ENCODE peak calls at places on chromosome 1, in seven cellular contexts. One of them, this sample, is unnamed.

GRCh38 chr1:117857434-117857833 is 72.0 kb downstream of the GDAP2 start:
- DNase-seq in aorta: no peak
- DNase-seq in activated T-helper 1 cell treated with Interleukin-2 at 50 U/mL for 16 hours: no peak
- DNase-seq in brain pericyte: no peak
- DNase-seq in fibroblast of villous mesenchyme: peak
- DNase-seq in HS-27A: no peak
- DNase-seq in ecto neural progenitor cell: no peak
- DNase-seq in this sample: no peak

GRCh38 chr1:22031214-22031962 is 21.1 kb upstream of the CDC42 start:
- DNase-seq in activated T-helper 1 cell treated with Interleukin-2 at 50 U/mL for 16 hours: no peak
- DNase-seq in ecto neural progenitor cell: no peak
- DNase-seq in aorta: peak
- DNase-seq in HS-27A: no peak
- DNase-seq in fibroblast of villous mesenchyme: peak
- DNase-seq in brain pericyte: no peak
- DNase-seq in this sample: peak

GRCh38 chr1:26031196-26031902 is 9.8 kb downstream of the EXTL1 start:
- DNase-seq in activated T-helper 1 cell treated with Interleukin-2 at 50 U/mL for 16 hours: no peak
- DNase-seq in HS-27A: no peak
- DNase-seq in ecto neural progenitor cell: no peak
- DNase-seq in brain pericyte: no peak
- DNase-seq in aorta: no peak
- DNase-seq in fibroblast of villous mesenchyme: peak
- DNase-seq in this sample: no peak

GRCh38 chr1:35058990-35059389 is 20.2 kb upstream of the ZMYM1 start:
- DNase-seq in HS-27A: no peak
- DNase-seq in activated T-helper 1 cell treated with Interleukin-2 at 50 U/mL for 16 hours: no peak
- DNase-seq in brain pericyte: no peak
- DNase-seq in ecto neural progenitor cell: no peak
- DNase-seq in fibroblast of villous mesenchyme: no peak
- DNase-seq in aorta: no peak
- DNase-seq in this sample: no peak

GRCh38 chr1:43269627-43270375 is at the start of gene TMEM125:
- DNase-seq in HS-27A: no peak
- DNase-seq in fibroblast of villous mesenchyme: no peak
- DNase-seq in brain pericyte: no peak
- DNase-seq in ecto neural progenitor cell: peak
- DNase-seq in aorta: no peak
- DNase-seq in activated T-helper 1 cell treated with Interleukin-2 at 50 U/mL for 16 hours: no peak
- DNase-seq in this sample: peak

GRCh38 chr1:21022279-21023040 is 154.2 kb downstream of the EIF4G3 start:
- DNase-seq in aorta: no peak
- DNase-seq in fibroblast of villous mesenchyme: peak
- DNase-seq in HS-27A: peak
- DNase-seq in activated T-helper 1 cell treated with Interleukin-2 at 50 U/mL for 16 hours: no peak
- DNase-seq in ecto neural progenitor cell: no peak
- DNase-seq in brain pericyte: peak
- DNase-seq in this sample: peak

GRCh38 chr1:238113222-238113621 is 222.5 kb upstream of the ZP4 start:
- DNase-seq in aorta: no peak
- DNase-seq in ecto neural progenitor cell: no peak
- DNase-seq in fibroblast of villous mesenchyme: no peak
- DNase-seq in activated T-helper 1 cell treated with Interleukin-2 at 50 U/mL for 16 hours: no peak
- DNase-seq in HS-27A: no peak
- DNase-seq in brain pericyte: no peak
- DNase-seq in this sample: no peak

GRCh38 chr1:33015216-33015615 is 21.5 kb downstream of the AK2 start:
- DNase-seq in HS-27A: no peak
- DNase-seq in fibroblast of villous mesenchyme: no peak
- DNase-seq in brain pericyte: no peak
- DNase-seq in activated T-helper 1 cell treated with Interleukin-2 at 50 U/mL for 16 hours: no peak
- DNase-seq in ecto neural progenitor cell: no peak
- DNase-seq in aorta: no peak
- DNase-seq in this sample: no peak

GRCh38 chr1:221620437-221621384 is 121.2 kb downstream of the DUSP10 start:
- DNase-seq in activated T-helper 1 cell treated with Interleukin-2 at 50 U/mL for 16 hours: no peak
- DNase-seq in HS-27A: no peak
- DNase-seq in brain pericyte: no peak
- DNase-seq in fibroblast of villous mesenchyme: no peak
- DNase-seq in aorta: no peak
- DNase-seq in ecto neural progenitor cell: no peak
- DNase-seq in this sample: no peak

GRCh38 chr1:88302843-88303486 is 381.1 kb upstream of the PKN2 start:
- DNase-seq in brain pericyte: no peak
- DNase-seq in ecto neural progenitor cell: no peak
- DNase-seq in HS-27A: no peak
- DNase-seq in fibroblast of villous mesenchyme: peak
- DNase-seq in aorta: no peak
- DNase-seq in activated T-helper 1 cell treated with Interleukin-2 at 50 U/mL for 16 hours: no peak
- DNase-seq in this sample: peak

GRCh38 chr1:8146257-8146855 is 120.2 kb upstream of the ERRFI1 start:
- DNase-seq in fibroblast of villous mesenchyme: no peak
- DNase-seq in brain pericyte: no peak
- DNase-seq in aorta: no peak
- DNase-seq in activated T-helper 1 cell treated with Interleukin-2 at 50 U/mL for 16 hours: no peak
- DNase-seq in HS-27A: no peak
- DNase-seq in ecto neural progenitor cell: no peak
- DNase-seq in this sample: no peak

GRCh38 chr1:226686440-226687436 is 52.3 kb downstream of the ITPKB start:
- DNase-seq in aorta: no peak
- DNase-seq in ecto neural progenitor cell: no peak
- DNase-seq in brain pericyte: no peak
- DNase-seq in fibroblast of villous mesenchyme: no peak
- DNase-seq in activated T-helper 1 cell treated with Interleukin-2 at 50 U/mL for 16 hours: no peak
- DNase-seq in HS-27A: no peak
- DNase-seq in this sample: no peak

GRCh38 chr1:154714638-154715037 is 106.7 kb upstream of the ADAR start:
- DNase-seq in HS-27A: no peak
- DNase-seq in aorta: peak
- DNase-seq in activated T-helper 1 cell treated with Interleukin-2 at 50 U/mL for 16 hours: no peak
- DNase-seq in fibroblast of villous mesenchyme: no peak
- DNase-seq in ecto neural progenitor cell: no peak
- DNase-seq in brain pericyte: no peak
- DNase-seq in this sample: no peak

GRCh38 chr1:41580520-41581172 is 96.2 kb upstream of the EDN2 start:
- DNase-seq in ecto neural progenitor cell: no peak
- DNase-seq in HS-27A: no peak
- DNase-seq in fibroblast of villous mesenchyme: no peak
- DNase-seq in brain pericyte: no peak
- DNase-seq in activated T-helper 1 cell treated with Interleukin-2 at 50 U/mL for 16 hours: no peak
- DNase-seq in aorta: no peak
- DNase-seq in this sample: no peak

GRCh38 chr1:84759756-84760155 is 69.5 kb upstream of the SSX2IP start:
- DNase-seq in aorta: no peak
- DNase-seq in HS-27A: no peak
- DNase-seq in activated T-helper 1 cell treated with Interleukin-2 at 50 U/mL for 16 hours: no peak
- DNase-seq in ecto neural progenitor cell: no peak
- DNase-seq in brain pericyte: no peak
- DNase-seq in fibroblast of villous mesenchyme: no peak
- DNase-seq in this sample: no peak

GRCh38 chr1:235998812-235999211 is 66.1 kb downstream of the NID1 start:
- DNase-seq in fibroblast of villous mesenchyme: peak
- DNase-seq in ecto neural progenitor cell: no peak
- DNase-seq in activated T-helper 1 cell treated with Interleukin-2 at 50 U/mL for 16 hours: peak
- DNase-seq in aorta: no peak
- DNase-seq in HS-27A: no peak
- DNase-seq in brain pericyte: no peak
- DNase-seq in this sample: no peak

GRCh38 chr1:229161740-229162139 is 109.2 kb upstream of the RAB4A start:
- DNase-seq in activated T-helper 1 cell treated with Interleukin-2 at 50 U/mL for 16 hours: no peak
- DNase-seq in ecto neural progenitor cell: no peak
- DNase-seq in brain pericyte: no peak
- DNase-seq in HS-27A: no peak
- DNase-seq in aorta: no peak
- DNase-seq in fibroblast of villous mesenchyme: no peak
- DNase-seq in this sample: no peak

GRCh38 chr1:96863449-96863848 is 141.9 kb downstream of the PTBP2 start:
- DNase-seq in activated T-helper 1 cell treated with Interleukin-2 at 50 U/mL for 16 hours: no peak
- DNase-seq in fibroblast of villous mesenchyme: no peak
- DNase-seq in brain pericyte: no peak
- DNase-seq in aorta: no peak
- DNase-seq in ecto neural progenitor cell: no peak
- DNase-seq in HS-27A: no peak
- DNase-seq in this sample: no peak

GRCh38 chr1:242670019-242670418 is 145.5 kb upstream of the PLD5 start:
- DNase-seq in fibroblast of villous mesenchyme: no peak
- DNase-seq in HS-27A: no peak
- DNase-seq in aorta: no peak
- DNase-seq in ecto neural progenitor cell: no peak
- DNase-seq in activated T-helper 1 cell treated with Interleukin-2 at 50 U/mL for 16 hours: no peak
- DNase-seq in brain pericyte: no peak
- DNase-seq in this sample: no peak

GRCh38 chr1:67572594-67573221 is 112.3 kb upstream of the GADD45A start:
- DNase-seq in fibroblast of villous mesenchyme: no peak
- DNase-seq in aorta: no peak
- DNase-seq in brain pericyte: no peak
- DNase-seq in activated T-helper 1 cell treated with Interleukin-2 at 50 U/mL for 16 hours: no peak
- DNase-seq in ecto neural progenitor cell: no peak
- DNase-seq in HS-27A: no peak
- DNase-seq in this sample: peak

GRCh38 chr1:185984113-185984836 is 250.1 kb downstream of the HMCN1 start:
- DNase-seq in brain pericyte: no peak
- DNase-seq in aorta: no peak
- DNase-seq in activated T-helper 1 cell treated with Interleukin-2 at 50 U/mL for 16 hours: no peak
- DNase-seq in ecto neural progenitor cell: no peak
- DNase-seq in HS-27A: no peak
- DNase-seq in fibroblast of villous mesenchyme: peak
- DNase-seq in this sample: no peak

GRCh38 chr1:183777359-183777758 is 27.6 kb upstream of the RGL1 start:
- DNase-seq in brain pericyte: no peak
- DNase-seq in ecto neural progenitor cell: no peak
- DNase-seq in HS-27A: no peak
- DNase-seq in activated T-helper 1 cell treated with Interleukin-2 at 50 U/mL for 16 hours: no peak
- DNase-seq in aorta: no peak
- DNase-seq in fibroblast of villous mesenchyme: peak
- DNase-seq in this sample: no peak

GRCh38 chr1:215226755-215227154 is 144.2 kb downstream of the KCNK2 start:
- DNase-seq in aorta: no peak
- DNase-seq in activated T-helper 1 cell treated with Interleukin-2 at 50 U/mL for 16 hours: no peak
- DNase-seq in fibroblast of villous mesenchyme: no peak
- DNase-seq in ecto neural progenitor cell: no peak
- DNase-seq in brain pericyte: no peak
- DNase-seq in HS-27A: no peak
- DNase-seq in this sample: no peak

GRCh38 chr1:11590395-11590794 is 63.8 kb downstream of the FBXO2 start:
- DNase-seq in fibroblast of villous mesenchyme: no peak
- DNase-seq in HS-27A: no peak
- DNase-seq in activated T-helper 1 cell treated with Interleukin-2 at 50 U/mL for 16 hours: no peak
- DNase-seq in brain pericyte: no peak
- DNase-seq in ecto neural progenitor cell: no peak
- DNase-seq in aorta: no peak
- DNase-seq in this sample: no peak

GRCh38 chr1:27584453-27584852 is 19.5 kb downstream of the AHDC1 start:
- DNase-seq in brain pericyte: no peak
- DNase-seq in aorta: no peak
- DNase-seq in activated T-helper 1 cell treated with Interleukin-2 at 50 U/mL for 16 hours: no peak
- DNase-seq in fibroblast of villous mesenchyme: no peak
- DNase-seq in ecto neural progenitor cell: no peak
- DNase-seq in HS-27A: no peak
- DNase-seq in this sample: no peak

GRCh38 chr1:241542199-241542907 is 10.2 kb downstream of the KMO start:
- DNase-seq in aorta: no peak
- DNase-seq in ecto neural progenitor cell: no peak
- DNase-seq in brain pericyte: no peak
- DNase-seq in activated T-helper 1 cell treated with Interleukin-2 at 50 U/mL for 16 hours: no peak
- DNase-seq in HS-27A: no peak
- DNase-seq in fibroblast of villous mesenchyme: no peak
- DNase-seq in this sample: no peak

GRCh38 chr1:11581455-11581854 is 72.8 kb downstream of the FBXO2 start:
- DNase-seq in HS-27A: no peak
- DNase-seq in activated T-helper 1 cell treated with Interleukin-2 at 50 U/mL for 16 hours: no peak
- DNase-seq in fibroblast of villous mesenchyme: no peak
- DNase-seq in ecto neural progenitor cell: no peak
- DNase-seq in brain pericyte: no peak
- DNase-seq in aorta: no peak
- DNase-seq in this sample: no peak

GRCh38 chr1:117370071-117370470 is 2.8 kb downstream of the MAN1A2 start:
- DNase-seq in ecto neural progenitor cell: no peak
- DNase-seq in activated T-helper 1 cell treated with Interleukin-2 at 50 U/mL for 16 hours: no peak
- DNase-seq in fibroblast of villous mesenchyme: no peak
- DNase-seq in aorta: no peak
- DNase-seq in HS-27A: no peak
- DNase-seq in brain pericyte: no peak
- DNase-seq in this sample: no peak

GRCh38 chr1:245512181-245512888 is 357.6 kb downstream of the KIF26B start:
- DNase-seq in activated T-helper 1 cell treated with Interleukin-2 at 50 U/mL for 16 hours: no peak
- DNase-seq in ecto neural progenitor cell: no peak
- DNase-seq in brain pericyte: no peak
- DNase-seq in HS-27A: no peak
- DNase-seq in aorta: no peak
- DNase-seq in fibroblast of villous mesenchyme: peak
- DNase-seq in this sample: no peak

GRCh38 chr1:23372481-23372880 is 2.8 kb upstream of the ZNF436 start:
- DNase-seq in ecto neural progenitor cell: no peak
- DNase-seq in brain pericyte: no peak
- DNase-seq in fibroblast of villous mesenchyme: no peak
- DNase-seq in aorta: no peak
- DNase-seq in activated T-helper 1 cell treated with Interleukin-2 at 50 U/mL for 16 hours: no peak
- DNase-seq in HS-27A: no peak
- DNase-seq in this sample: no peak

GRCh38 chr1:53587252-53587992 is 128.2 kb downstream of the DMRTB1 start:
- DNase-seq in aorta: no peak
- DNase-seq in brain pericyte: no peak
- DNase-seq in activated T-helper 1 cell treated with Interleukin-2 at 50 U/mL for 16 hours: no peak
- DNase-seq in ecto neural progenitor cell: peak
- DNase-seq in fibroblast of villous mesenchyme: no peak
- DNase-seq in HS-27A: no peak
- DNase-seq in this sample: no peak

GRCh38 chr1:94962745-94963265 is 35.9 kb upstream of the CNN3 start:
- DNase-seq in ecto neural progenitor cell: no peak
- DNase-seq in HS-27A: no peak
- DNase-seq in fibroblast of villous mesenchyme: peak
- DNase-seq in brain pericyte: no peak
- DNase-seq in activated T-helper 1 cell treated with Interleukin-2 at 50 U/mL for 16 hours: no peak
- DNase-seq in aorta: no peak
- DNase-seq in this sample: peak

GRCh38 chr1:22643928-22644327 is 495 bp downstream of the C1QC start:
- DNase-seq in activated T-helper 1 cell treated with Interleukin-2 at 50 U/mL for 16 hours: no peak
- DNase-seq in fibroblast of villous mesenchyme: no peak
- DNase-seq in aorta: no peak
- DNase-seq in ecto neural progenitor cell: no peak
- DNase-seq in HS-27A: no peak
- DNase-seq in brain pericyte: no peak
- DNase-seq in this sample: no peak

GRCh38 chr1:52032785-52033131 is 852 bp downstream of the KTI12 start:
- DNase-seq in brain pericyte: no peak
- DNase-seq in aorta: peak
- DNase-seq in activated T-helper 1 cell treated with Interleukin-2 at 50 U/mL for 16 hours: no peak
- DNase-seq in HS-27A: no peak
- DNase-seq in fibroblast of villous mesenchyme: peak
- DNase-seq in ecto neural progenitor cell: peak
- DNase-seq in this sample: peak

GRCh38 chr1:44775930-44776748 is 799 bp downstream of the RPS8 start:
- DNase-seq in fibroblast of villous mesenchyme: peak
- DNase-seq in aorta: no peak
- DNase-seq in activated T-helper 1 cell treated with Interleukin-2 at 50 U/mL for 16 hours: peak
- DNase-seq in HS-27A: no peak
- DNase-seq in ecto neural progenitor cell: no peak
- DNase-seq in brain pericyte: no peak
- DNase-seq in this sample: no peak

GRCh38 chr1:205387845-205388244 is 31.1 kb upstream of the KLHDC8A start:
- DNase-seq in fibroblast of villous mesenchyme: no peak
- DNase-seq in brain pericyte: no peak
- DNase-seq in aorta: no peak
- DNase-seq in ecto neural progenitor cell: no peak
- DNase-seq in HS-27A: no peak
- DNase-seq in activated T-helper 1 cell treated with Interleukin-2 at 50 U/mL for 16 hours: no peak
- DNase-seq in this sample: no peak

This sample was measured in prostate gland.